ENCODE peak calls at places on chromosome X, in eight cellular contexts. E is mesendoderm; D is nephron progenitor cell; S is stimulated activated CD4-positive, alpha-beta T cell treated with anti-CD3 and anti-CD28 coated beads, TNF-alpha, amount 100 ng/mL, for 4 hours; V is cerebellar nuclear complex; W is ascending aorta; P is mesenteric fat pad; J is K562. F is an unnamed sample.

GRCh38 chrX:152903589-152903988 is 5.7 kb downstream of the ZNF185 start:
- DNase-seq in W (no peak), D (no peak), S (no peak), E (no peak), J (no peak), P (no peak), V (no peak), F (no peak)

GRCh38 chrX:118698516-118699247 is 28.7 kb upstream of the IL13RA1 start:
- DNase-seq in D (no peak), P (no peak), E (no peak), J (no peak), W (no peak), S (no peak), V (no peak), F (no peak)

GRCh38 chrX:20363003-20363674 is 96.4 kb upstream of the RPS6KA3 start:
- DNase-seq in D (no peak), J (no peak), S (no peak), P (no peak), W (no peak), V (no peak), E (no peak), F (no peak)

GRCh38 chrX:44071847-44072545 is 98.8 kb upstream of the NDP start:
- DNase-seq in W (no peak), V (no peak), E (no peak), J (no peak), D (no peak), P (no peak), S (no peak), F (no peak)

GRCh38 chrX:133495464-133496391 is 80.4 kb upstream of the GPC4 start:
- DNase-seq in J (no peak), D (no peak), P (no peak), S (no peak), V (no peak), W (no peak), E (no peak), F (no peak)

GRCh38 chrX:53160297-53160983 is 64.6 kb downstream of the KDM5C start:
- DNase-seq in W (no peak), D (no peak), V (no peak), S (no peak), J (no peak), E (no peak), P (no peak), F (no peak)

GRCh38 chrX:103398321-103398937 is 22.1 kb downstream of the BEX3 start:
- DNase-seq in E (no peak), D (no peak), S (no peak), P (no peak), V (no peak), W (no peak), J (peak; percentile 15), F (no peak)

GRCh38 chrX:104324871-104325585 is 70.3 kb upstream of the ESX1 start:
- DNase-seq in J (no peak), S (no peak), E (no peak), D (no peak), P (no peak), V (no peak), W (no peak), F (no peak)

GRCh38 chrX:36575670-36576069 is 432.5 kb upstream of the FAM47C start:
- DNase-seq in D (no peak), J (no peak), V (no peak), W (no peak), S (no peak), E (no peak), P (no peak), F (no peak)

GRCh38 chrX:119686087-119686639 is 6.8 kb downstream of the SEPTIN6 start:
- DNase-seq in P (no peak), S (no peak), E (no peak), D (peak; percentile 55), W (no peak), J (no peak), V (no peak), F (peak; percentile 90)

GRCh38 chrX:129144172-129145038 is 378.9 kb downstream of the SMARCA1 start:
- DNase-seq in D (no peak), J (no peak), W (no peak), S (no peak), E (no peak), V (no peak), P (no peak), F (no peak)

GRCh38 chrX:112058255-112058654 is 24.3 kb downstream of the TRPC5 start:
- DNase-seq in E (peak; percentile 34), P (no peak), S (no peak), D (no peak), J (no peak), W (no peak), V (no peak), F (no peak)

GRCh38 chrX:43804021-43804420 is 78.2 kb downstream of the MAOB start:
- DNase-seq in W (no peak), V (no peak), E (no peak), P (no peak), S (no peak), J (no peak), D (no peak), F (no peak)

GRCh38 chrX:136867096-136867491 is 13.4 kb downstream of the RBMX start:
- DNase-seq in P (no peak), V (no peak), W (no peak), S (no peak), E (no peak), D (no peak), J (no peak), F (peak; percentile 40)

GRCh38 chrX:13033193-13033592 is 11.2 kb downstream of the FAM9C start:
- DNase-seq in P (no peak), S (no peak), V (no peak), D (no peak), J (no peak), W (no peak), E (no peak), F (no peak)

GRCh38 chrX:134600714-134601113 is 57.6 kb downstream of the PLAC1 start:
- DNase-seq in P (no peak), E (no peak), J (no peak), V (no peak), W (no peak), S (no peak), D (no peak), F (no peak)

GRCh38 chrX:97835969-97836368 is 952.3 kb downstream of the RPA4 start:
- DNase-seq in S (no peak), D (no peak), E (no peak), V (no peak), P (no peak), W (no peak), J (no peak), F (no peak)

GRCh38 chrX:19270727-19271126 is 73.0 kb upstream of the PDHA1 start:
- DNase-seq in S (no peak), P (no peak), D (no peak), W (no peak), V (no peak), E (no peak), J (no peak), F (no peak)

GRCh38 chrX:17632942-17633341 is 104.4 kb upstream of the SCML1 start:
- DNase-seq in W (no peak), J (no peak), P (no peak), D (no peak), E (no peak), S (no peak), V (no peak), F (no peak)

GRCh38 chrX:24396930-24397277 is 36.5 kb downstream of the SUPT20HL1 start:
- DNase-seq in P (no peak), V (no peak), E (no peak), W (no peak), J (no peak), D (no peak), S (no peak), F (no peak)

GRCh38 chrX:115226929-115227328 is 7.0 kb downstream of the LRCH2 start:
- DNase-seq in J (no peak), E (peak; percentile 65), V (peak; percentile 14), W (no peak), S (no peak), D (no peak), P (no peak), F (peak; percentile 71)

GRCh38 chrX:144716187-144716586 is 531.1 kb upstream of the SPANXN1 start:
- DNase-seq in D (no peak), P (no peak), S (no peak), J (no peak), E (no peak), W (no peak), V (no peak), F (no peak)

GRCh38 chrX:41734530-41734929 is 10.5 kb downstream of the GPR82 start:
- DNase-seq in S (no peak), V (no peak), J (no peak), D (no peak), E (peak; percentile 41), W (no peak), P (no peak), F (peak; percentile 65)

GRCh38 chrX:129769467-129770154 is 10.1 kb upstream of the SASH3 start:
- DNase-seq in S (peak; percentile 56), E (no peak), W (no peak), V (no peak), J (no peak), D (no peak), P (no peak), F (peak; percentile 82)

GRCh38 chrX:1244164-1245076 is 24.2 kb upstream of the CSF2RA start:
- DNase-seq in J (no peak), W (no peak), E (peak; percentile 97), D (peak; percentile 49), V (no peak), P (no peak), S (no peak), F (no peak)

GRCh38 chrX:14095702-14096101 is 66.0 kb upstream of the GEMIN8 start:
- DNase-seq in P (no peak), J (peak; percentile 30), S (peak; percentile 0), D (peak; percentile 36), V (no peak), E (peak; percentile 65), W (no peak), F (peak; percentile 86)

F was measured in Karpas-422.